ENCODE peak calls at places on chromosomes 11 and 22, in four cellular contexts. G, X, B and E are unnamed samples. For H3K36me3, the result is how much of the 10 kb centered on the place peaks cover.

GRCh38 chr11:20021212-20021611 is 139.1 kb downstream of the DBX1 start:
- DNase-seq in X (no peak), G (no peak), B (no peak), E (no peak)

GRCh38 chr11:72239296-72239848 is 4.6 kb downstream of the PHOX2A start:
- DNase-seq in G (no peak), X (no peak), B (peak), E (no peak)

GRCh38 chr22:46934746-46935491 is 172.5 kb downstream of the TBC1D22A start:
- DNase-seq in B (peak), X (no peak), G (peak), E (peak)

GRCh38 chr22:19759994-19760651 is 455 bp upstream of the TBX1 start:
- DNase-seq in B (no peak), G (no peak), X (no peak), E (no peak)

GRCh38 chr11:104995001-104995408 is 26.6 kb upstream of the CASP4 start:
- DNase-seq in X (no peak), B (no peak), G (no peak), E (no peak)

GRCh38 chr11:96001037-96001436 is 77.1 kb upstream of the MTMR2 start:
- DNase-seq in B (peak), G (no peak), X (no peak), E (no peak)

GRCh38 chr22:37518509-37519267 is 527 bp downstream of the CARD10 start:
- DNase-seq in B (peak), X (peak), G (no peak), E (no peak)

GRCh38 chr11:2944953-2945756 is 15.9 kb upstream of the PHLDA2 start:
- DNase-seq in B (peak), X (peak), G (no peak), E (peak)

GRCh38 chr11:58659910-58660570 is 37.6 kb downstream of the CNTF start:
- DNase-seq in X (no peak), G (no peak), B (no peak), E (no peak)

GRCh38 chr11:133355095-133355494 is 177.2 kb downstream of the OPCML start:
- DNase-seq in G (no peak), B (no peak), X (no peak), E (no peak)

GRCh38 chr11:10750838-10751580 is at the start of gene CTR9:
- DNase-seq in B (peak), G (peak), X (peak), E (peak)

GRCh38 chr22:44193537-44193896 is 12.8 kb downstream of the PARVG start:
- DNase-seq in X (no peak), G (no peak), B (no peak), E (no peak)

GRCh38 chr11:123707606-123708205 is 33.8 kb downstream of the ZNF202 start:
- DNase-seq in B (peak), X (peak), G (peak), E (peak)

GRCh38 chr11:47433157-47433556 is 6.9 kb upstream of the PSMC3 start:
- DNase-seq in B (no peak), X (no peak), G (no peak), E (no peak)

GRCh38 chr11:117181586-117182550 is 3.3 kb downstream of the SIDT2 start:
- DNase-seq in X (no peak), B (peak), G (no peak), E (no peak)

GRCh38 chr11:108115495-108116140 is 5.7 kb upstream of the ACAT1 start:
- DNase-seq in X (peak), G (no peak), B (peak), E (peak)

GRCh38 chr11:79375818-79376550 is 64.8 kb downstream of the TENM4 start:
- DNase-seq in G (peak), X (no peak), B (no peak), E (no peak)

GRCh38 chr22:23684051-23684450 is 6.8 kb upstream of the RGL4 start:
- DNase-seq in X (no peak), B (no peak), G (no peak), E (no peak)

GRCh38 chr11:6387811-6388599 is 2.3 kb upstream of the SMPD1 start:
- DNase-seq in X (no peak), B (peak), G (no peak), E (peak)

GRCh38 chr11:57426439-57426753 is 525 bp downstream of the SLC43A3 start:
- DNase-seq in G (no peak), X (no peak), B (no peak), E (no peak)

GRCh38 chr11:9568854-9569587 is 4.4 kb upstream of the WEE1 start:
- DNase-seq in G (peak), B (peak), X (peak), E (peak)

GRCh38 chr22:37762389-37762836 is 45.3 kb upstream of the GCAT start:
- DNase-seq in X (no peak), G (no peak), B (no peak), E (no peak)

GRCh38 chr11:72924568-72925190 is 110.5 kb downstream of the ATG16L2 start:
- DNase-seq in B (no peak), X (no peak), G (no peak), E (no peak)

GRCh38 chr11:34549271-34549670 is 35.7 kb upstream of the ELF5 start:
- DNase-seq in X (peak), B (no peak), G (no peak), E (peak)

GRCh38 chr11:37657645-37658044 is 1059.6 kb upstream of the RAG2 start:
- DNase-seq in X (no peak), G (no peak), B (no peak), E (no peak)

GRCh38 chr11:119860561-119861094 is 131.6 kb upstream of the NECTIN1 start:
- DNase-seq in X (no peak), G (no peak), B (no peak), E (no peak)

GRCh38 chr22:31977141-31977781 is 32.9 kb downstream of the YWHAH start:
- DNase-seq in B (peak), X (peak), G (no peak), E (no peak)

GRCh38 chr11:64120951-64121569 is 44.9 kb downstream of the MACROD1 start:
- DNase-seq in G (peak), X (no peak), B (no peak), E (no peak)

GRCh38 chr11:14971865-14972580 is at the start of gene CALCA:
- DNase-seq in B (no peak), X (peak), G (no peak), E (no peak)

GRCh38 chr11:47932544-47932943 is 47.8 kb upstream of the PTPRJ start:
- DNase-seq in B (no peak), X (no peak), G (no peak), E (no peak)

GRCh38 chr11:73168925-73169579 is 26.9 kb upstream of the FCHSD2 start:
- DNase-seq in X (peak), G (no peak), B (no peak), E (no peak)

GRCh38 chr22:19766506-19767426 is 6.2 kb downstream of the TBX1 start:
- DNase-seq in B (peak), G (no peak), X (peak), E (no peak)

GRCh38 chr11:8389034-8389996 is 125.6 kb upstream of the LMO1 start:
- DNase-seq in G (no peak), B (no peak), X (no peak), E (no peak)

GRCh38 chr11:2084721-2085120 is 54.5 kb downstream of the IGF2 start:
- DNase-seq in X (no peak), B (no peak), G (no peak), E (no peak)

GRCh38 chr11:130916238-130916855 is at the start of gene SNX19:
- DNase-seq in G (no peak), B (peak), X (peak), E (no peak)
- H3K4me3 ChIP-seq in G (peak), B (peak), X (peak), E (peak)

DNA sequence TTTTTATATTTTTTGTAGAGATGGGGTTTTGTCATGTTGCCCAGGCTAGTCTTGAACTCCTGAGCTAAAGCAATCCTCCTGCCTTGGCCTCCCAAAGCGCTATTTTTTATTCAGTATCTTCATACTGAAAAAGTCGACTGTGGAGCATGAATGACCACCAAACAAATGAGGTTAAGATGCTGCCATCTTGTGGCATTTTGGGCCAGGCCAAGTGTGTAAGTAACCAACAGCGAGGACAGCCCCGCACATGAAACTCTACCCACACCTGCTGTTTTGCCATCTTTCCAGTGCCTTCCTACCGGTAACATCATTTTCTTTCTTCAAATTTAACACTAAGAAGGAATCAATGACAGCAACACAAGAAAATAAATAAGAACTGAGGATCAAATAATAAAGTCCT is 32.2 kb upstream of the AQP11 start:
- DNase-seq in X (peak), B (peak), G (no peak), E (no peak)
- TF ChIP-seq CTCF in X (peak), B (no peak), G (peak), E (peak)

DNA sequence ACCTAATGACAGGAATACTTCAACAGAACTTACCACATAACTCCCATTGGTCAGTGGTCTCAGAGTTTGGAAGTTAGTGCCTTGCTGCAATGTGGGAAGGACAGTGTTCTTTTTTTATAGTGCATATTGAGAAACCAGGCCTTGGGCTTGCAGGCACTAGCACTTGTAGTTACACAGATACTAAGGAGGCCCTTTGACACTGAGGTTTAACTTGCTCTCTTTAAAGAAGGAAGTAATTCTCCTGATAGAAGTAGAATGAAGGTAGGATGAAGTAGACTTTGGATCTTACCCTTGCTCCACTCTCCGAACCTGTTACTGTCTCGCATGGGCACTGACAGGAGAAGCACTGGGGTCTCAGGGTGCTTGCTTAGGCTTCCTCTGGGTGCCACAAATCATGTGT is 31.0 kb upstream of the ST14 start:
- DNase-seq in B (no peak), G (no peak), X (no peak), E (no peak)
- H3K36me3 ChIP-seq in B (under half), G (under half), X (under half), E (under half)

GRCh38 chr22:43150731-43151206 is 590 bp upstream of the TSPO start:
- DNase-seq in X (no peak), G (no peak), B (no peak), E (no peak)

GRCh38 chr22:43152355-43153071 is 1.2 kb downstream of the TSPO start:
- DNase-seq in G (no peak), X (no peak), B (peak), E (no peak)

GRCh38 chr22:43153916-43154315 is 2.6 kb downstream of the TSPO start:
- DNase-seq in G (no peak), X (no peak), B (no peak), E (no peak)

GRCh38 chr22:43151251-43152000 is at the start of gene TSPO:
- DNase-seq in B (peak), G (no peak), X (peak), E (no peak)

DNA sequence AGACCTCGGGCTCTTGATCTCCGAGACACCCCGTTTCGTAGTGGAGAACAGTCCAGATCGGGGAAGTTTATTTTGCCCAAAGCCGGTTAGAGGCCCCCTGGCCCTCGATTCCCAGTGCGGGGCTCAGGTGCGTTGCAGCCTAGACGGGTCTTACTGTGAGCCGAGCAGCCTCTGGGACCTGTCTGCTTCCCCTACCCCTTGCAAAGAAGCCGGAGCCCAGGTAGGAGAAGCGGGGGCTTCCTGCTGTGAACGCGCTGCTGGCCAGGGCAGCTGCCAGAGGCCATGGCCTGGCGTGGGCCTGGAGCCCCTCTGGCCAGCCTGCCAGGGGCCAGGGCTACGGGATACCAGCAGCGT is 619 bp downstream of the TSPO start:
- DNase-seq in B (no peak), G (no peak), X (no peak), E (no peak)
- H3K4me3 ChIP-seq in B (peak), G (peak), X (peak), E (peak)

DNA sequence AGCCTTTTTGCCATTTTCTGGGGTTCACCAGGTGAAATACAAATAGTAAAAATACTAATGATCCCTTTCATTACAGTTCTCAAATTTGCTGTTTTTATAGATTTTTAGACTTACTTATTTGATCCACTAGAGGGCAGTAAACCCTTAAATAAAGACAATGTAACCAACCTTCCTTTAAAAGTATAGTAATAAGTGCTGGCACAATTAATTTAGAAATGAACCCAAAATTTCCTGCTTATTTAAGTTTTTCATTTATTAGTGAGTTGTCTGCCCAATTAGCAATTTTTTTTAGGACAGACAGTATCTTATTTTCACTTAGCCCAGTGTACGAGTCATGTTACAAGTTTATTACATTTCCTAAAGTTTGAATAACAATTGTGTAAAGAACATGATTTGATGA is 4.7 kb downstream of the DDIAS start:
- DNase-seq in G (no peak), X (peak), B (no peak), E (no peak)
- TF ChIP-seq CTCF in G (no peak), X (peak), B (peak), E (peak)